ENCODE peak calls at places on chromosomes 6 and 20, in seven cellular contexts. J is stimulated activated CD8-positive, alpha-beta memory T cell treated with anti-CD3 and anti-CD28 coated beads, Interleukin-4, amount 100 ng/mL, for 24 hours; F is kidney epithelial cell; P is stomach; X is HT1080; D is AG08395; A is iris pigment epithelial cell. L is an unnamed sample.

GRCh38 chr20:44848254-44849015 is 37.1 kb upstream of the YWHAB start:
- DNase-seq in J (no peak), F (no peak), P (no peak), X (no peak), D (no peak), A (no peak), L (no peak)

GRCh38 chr20:34637245-34638185 is 39.4 kb downstream of the PIGU start:
- DNase-seq in J (no peak), F (no peak), P (no peak), X (no peak), D (peak), A (peak), L (no peak)

GRCh38 chr20:3751664-3752385 is 15.7 kb downstream of the ADISSP start:
- DNase-seq in J (peak), F (no peak), P (peak), X (no peak), D (no peak), A (no peak), L (peak)

GRCh38 chr6:1604347-1604990 is 5.2 kb upstream of the FOXC1 start:
- DNase-seq in J (peak), F (no peak), P (peak), X (peak), D (peak), A (peak), L (peak)

GRCh38 chr6:145483191-145483996 is 251.9 kb downstream of the EPM2A start:
- DNase-seq in J (no peak), F (peak), P (no peak), X (peak), D (no peak), A (peak), L (no peak)

GRCh38 chr6:7912024-7912423 is 1.4 kb upstream of the TXNDC5 start:
- DNase-seq in J (no peak), F (no peak), P (no peak), X (no peak), D (no peak), A (no peak), L (no peak)

GRCh38 chr20:31579245-31579644 is 25.8 kb upstream of the ID1 start:
- DNase-seq in J (no peak), F (no peak), P (no peak), X (no peak), D (no peak), A (no peak), L (no peak)

GRCh38 chr6:21666788-21667681 is 73.5 kb downstream of the SOX4 start:
- DNase-seq in J (no peak), F (no peak), P (no peak), X (no peak), D (no peak), A (peak), L (peak)

GRCh38 chr6:131949615-131949908 is 1.6 kb downstream of the CCN2 start:
- DNase-seq in J (no peak), F (no peak), P (no peak), X (no peak), D (no peak), A (no peak), L (no peak)

L was measured in colonic mucosa.